ENCODE peak calls at places on chromosomes 6 and 20, in nine cellular contexts. One of them, this sample, is unnamed.

GRCh38 chr6:10276106-10276505 is 138.8 kb downstream of the TFAP2A start:
- DNase-seq in GM03348: peak
- DNase-seq in frontal cortex: no peak
- DNase-seq in fibroblast of villous mesenchyme: no peak
- DNase-seq in A172: peak
- DNase-seq in activated CD4-positive, alpha-beta T cell treated with anti-CD3 and anti-CD28 coated beads for 4 hours: no peak
- DNase-seq in central memory CD4-positive, alpha-beta T cell: no peak
- DNase-seq in tibial nerve: no peak
- DNase-seq in kidney glomerular epithelial cell: peak
- DNase-seq in this sample: no peak

GRCh38 chr6:135093578-135093977 is 39.0 kb upstream of the HBS1L start:
- DNase-seq in frontal cortex: no peak
- DNase-seq in central memory CD4-positive, alpha-beta T cell: no peak
- DNase-seq in kidney glomerular epithelial cell: no peak
- DNase-seq in A172: no peak
- DNase-seq in GM03348: no peak
- DNase-seq in activated CD4-positive, alpha-beta T cell treated with anti-CD3 and anti-CD28 coated beads for 4 hours: no peak
- DNase-seq in fibroblast of villous mesenchyme: no peak
- DNase-seq in tibial nerve: no peak
- DNase-seq in this sample: no peak

GRCh38 chr20:31602779-31603441 is 2.2 kb upstream of the ID1 start:
- DNase-seq in tibial nerve: no peak
- DNase-seq in central memory CD4-positive, alpha-beta T cell: peak
- DNase-seq in activated CD4-positive, alpha-beta T cell treated with anti-CD3 and anti-CD28 coated beads for 4 hours: peak
- DNase-seq in kidney glomerular epithelial cell: peak
- DNase-seq in fibroblast of villous mesenchyme: peak
- DNase-seq in A172: peak
- DNase-seq in GM03348: peak
- DNase-seq in frontal cortex: no peak
- DNase-seq in this sample: no peak

GRCh38 chr20:57319584-57319983 is 10.0 kb upstream of the SPO11 start:
- DNase-seq in activated CD4-positive, alpha-beta T cell treated with anti-CD3 and anti-CD28 coated beads for 4 hours: no peak
- DNase-seq in GM03348: no peak
- DNase-seq in kidney glomerular epithelial cell: no peak
- DNase-seq in frontal cortex: no peak
- DNase-seq in central memory CD4-positive, alpha-beta T cell: no peak
- DNase-seq in fibroblast of villous mesenchyme: no peak
- DNase-seq in tibial nerve: no peak
- DNase-seq in A172: no peak
- DNase-seq in this sample: no peak

GRCh38 chr20:10433623-10434466 is at the start of gene MKKS:
- DNase-seq in A172: peak
- DNase-seq in kidney glomerular epithelial cell: peak
- DNase-seq in GM03348: peak
- DNase-seq in fibroblast of villous mesenchyme: peak
- DNase-seq in tibial nerve: peak
- DNase-seq in central memory CD4-positive, alpha-beta T cell: peak
- DNase-seq in activated CD4-positive, alpha-beta T cell treated with anti-CD3 and anti-CD28 coated beads for 4 hours: peak
- DNase-seq in frontal cortex: peak
- DNase-seq in this sample: peak

GRCh38 chr6:29627762-29628418 is 5.1 kb downstream of the GABBR1 start:
- DNase-seq in frontal cortex: peak
- DNase-seq in A172: peak
- DNase-seq in kidney glomerular epithelial cell: peak
- DNase-seq in GM03348: peak
- DNase-seq in fibroblast of villous mesenchyme: peak
- DNase-seq in central memory CD4-positive, alpha-beta T cell: peak
- DNase-seq in activated CD4-positive, alpha-beta T cell treated with anti-CD3 and anti-CD28 coated beads for 4 hours: peak
- DNase-seq in tibial nerve: peak
- DNase-seq in this sample: no peak

GRCh38 chr20:9359561-9360308 is 154.7 kb upstream of the LAMP5 start:
- DNase-seq in frontal cortex: no peak
- DNase-seq in activated CD4-positive, alpha-beta T cell treated with anti-CD3 and anti-CD28 coated beads for 4 hours: no peak
- DNase-seq in fibroblast of villous mesenchyme: peak
- DNase-seq in GM03348: peak
- DNase-seq in A172: peak
- DNase-seq in tibial nerve: no peak
- DNase-seq in central memory CD4-positive, alpha-beta T cell: no peak
- DNase-seq in kidney glomerular epithelial cell: peak
- DNase-seq in this sample: peak

GRCh38 chr20:62858059-62858458 is 3.6 kb downstream of the TCFL5 start:
- DNase-seq in A172: no peak
- DNase-seq in kidney glomerular epithelial cell: no peak
- DNase-seq in activated CD4-positive, alpha-beta T cell treated with anti-CD3 and anti-CD28 coated beads for 4 hours: no peak
- DNase-seq in GM03348: no peak
- DNase-seq in central memory CD4-positive, alpha-beta T cell: no peak
- DNase-seq in tibial nerve: no peak
- DNase-seq in fibroblast of villous mesenchyme: no peak
- DNase-seq in frontal cortex: no peak
- DNase-seq in this sample: no peak

GRCh38 chr6:32370510-32370909 is 1.2 kb downstream of the TSBP1 start:
- DNase-seq in GM03348: no peak
- DNase-seq in fibroblast of villous mesenchyme: peak
- DNase-seq in activated CD4-positive, alpha-beta T cell treated with anti-CD3 and anti-CD28 coated beads for 4 hours: no peak
- DNase-seq in A172: no peak
- DNase-seq in frontal cortex: no peak
- DNase-seq in kidney glomerular epithelial cell: no peak
- DNase-seq in tibial nerve: no peak
- DNase-seq in central memory CD4-positive, alpha-beta T cell: no peak
- DNase-seq in this sample: no peak

GRCh38 chr20:48332555-48332954 is 495.2 kb downstream of the PREX1 start:
- DNase-seq in fibroblast of villous mesenchyme: peak
- DNase-seq in kidney glomerular epithelial cell: no peak
- DNase-seq in frontal cortex: no peak
- DNase-seq in tibial nerve: no peak
- DNase-seq in GM03348: no peak
- DNase-seq in activated CD4-positive, alpha-beta T cell treated with anti-CD3 and anti-CD28 coated beads for 4 hours: no peak
- DNase-seq in A172: peak
- DNase-seq in central memory CD4-positive, alpha-beta T cell: no peak
- DNase-seq in this sample: no peak

GRCh38 chr6:6538301-6538700 is 50.2 kb upstream of the LY86 start:
- DNase-seq in GM03348: no peak
- DNase-seq in tibial nerve: no peak
- DNase-seq in activated CD4-positive, alpha-beta T cell treated with anti-CD3 and anti-CD28 coated beads for 4 hours: no peak
- DNase-seq in A172: no peak
- DNase-seq in frontal cortex: no peak
- DNase-seq in kidney glomerular epithelial cell: no peak
- DNase-seq in central memory CD4-positive, alpha-beta T cell: no peak
- DNase-seq in fibroblast of villous mesenchyme: no peak
- DNase-seq in this sample: no peak

GRCh38 chr6:13810688-13811446 is 3.5 kb downstream of the MCUR1 start:
- DNase-seq in fibroblast of villous mesenchyme: no peak
- DNase-seq in A172: no peak
- DNase-seq in activated CD4-positive, alpha-beta T cell treated with anti-CD3 and anti-CD28 coated beads for 4 hours: no peak
- DNase-seq in central memory CD4-positive, alpha-beta T cell: no peak
- DNase-seq in kidney glomerular epithelial cell: no peak
- DNase-seq in frontal cortex: no peak
- DNase-seq in tibial nerve: no peak
- DNase-seq in GM03348: peak
- DNase-seq in this sample: no peak

GRCh38 chr20:62737971-62738881 is 29.6 kb downstream of the NTSR1 start:
- DNase-seq in frontal cortex: no peak
- DNase-seq in central memory CD4-positive, alpha-beta T cell: no peak
- DNase-seq in GM03348: no peak
- DNase-seq in tibial nerve: no peak
- DNase-seq in fibroblast of villous mesenchyme: no peak
- DNase-seq in activated CD4-positive, alpha-beta T cell treated with anti-CD3 and anti-CD28 coated beads for 4 hours: no peak
- DNase-seq in A172: no peak
- DNase-seq in kidney glomerular epithelial cell: no peak
- DNase-seq in this sample: no peak

GRCh38 chr6:42276008-42276890 is 58.6 kb upstream of the MRPS10 start:
- DNase-seq in activated CD4-positive, alpha-beta T cell treated with anti-CD3 and anti-CD28 coated beads for 4 hours: no peak
- DNase-seq in kidney glomerular epithelial cell: no peak
- DNase-seq in GM03348: peak
- DNase-seq in frontal cortex: no peak
- DNase-seq in central memory CD4-positive, alpha-beta T cell: no peak
- DNase-seq in fibroblast of villous mesenchyme: peak
- DNase-seq in tibial nerve: no peak
- DNase-seq in A172: no peak
- DNase-seq in this sample: no peak

GRCh38 chr20:19886666-19887288 is 128.7 kb downstream of the RIN2 start:
- DNase-seq in tibial nerve: no peak
- DNase-seq in GM03348: peak
- DNase-seq in frontal cortex: no peak
- DNase-seq in fibroblast of villous mesenchyme: peak
- DNase-seq in activated CD4-positive, alpha-beta T cell treated with anti-CD3 and anti-CD28 coated beads for 4 hours: no peak
- DNase-seq in central memory CD4-positive, alpha-beta T cell: no peak
- DNase-seq in kidney glomerular epithelial cell: no peak
- DNase-seq in A172: no peak
- DNase-seq in this sample: no peak

GRCh38 chr6:73579851-73580246 is 59.0 kb upstream of the EEF1A1 start:
- DNase-seq in central memory CD4-positive, alpha-beta T cell: no peak
- DNase-seq in fibroblast of villous mesenchyme: peak
- DNase-seq in GM03348: peak
- DNase-seq in kidney glomerular epithelial cell: peak
- DNase-seq in frontal cortex: no peak
- DNase-seq in tibial nerve: no peak
- DNase-seq in A172: peak
- DNase-seq in activated CD4-positive, alpha-beta T cell treated with anti-CD3 and anti-CD28 coated beads for 4 hours: no peak
- DNase-seq in this sample: no peak

GRCh38 chr6:66662721-66663120 is 955.7 kb upstream of the EYS start:
- DNase-seq in fibroblast of villous mesenchyme: no peak
- DNase-seq in GM03348: no peak
- DNase-seq in frontal cortex: no peak
- DNase-seq in central memory CD4-positive, alpha-beta T cell: no peak
- DNase-seq in tibial nerve: no peak
- DNase-seq in A172: no peak
- DNase-seq in activated CD4-positive, alpha-beta T cell treated with anti-CD3 and anti-CD28 coated beads for 4 hours: no peak
- DNase-seq in kidney glomerular epithelial cell: no peak
- DNase-seq in this sample: no peak

GRCh38 chr6:169960531-169960890 is 209.1 kb downstream of the ERMARD start:
- DNase-seq in central memory CD4-positive, alpha-beta T cell: no peak
- DNase-seq in tibial nerve: no peak
- DNase-seq in GM03348: no peak
- DNase-seq in frontal cortex: no peak
- DNase-seq in fibroblast of villous mesenchyme: no peak
- DNase-seq in activated CD4-positive, alpha-beta T cell treated with anti-CD3 and anti-CD28 coated beads for 4 hours: no peak
- DNase-seq in kidney glomerular epithelial cell: no peak
- DNase-seq in A172: no peak
- DNase-seq in this sample: no peak

GRCh38 chr6:28977351-28978136 is 27.6 kb downstream of the ZNF311 start:
- DNase-seq in kidney glomerular epithelial cell: peak
- DNase-seq in tibial nerve: no peak
- DNase-seq in A172: peak
- DNase-seq in activated CD4-positive, alpha-beta T cell treated with anti-CD3 and anti-CD28 coated beads for 4 hours: no peak
- DNase-seq in fibroblast of villous mesenchyme: peak
- DNase-seq in GM03348: peak
- DNase-seq in frontal cortex: no peak
- DNase-seq in central memory CD4-positive, alpha-beta T cell: peak
- DNase-seq in this sample: no peak

GRCh38 chr20:57893364-57894001 is 183.7 kb upstream of the PMEPA1 start:
- DNase-seq in GM03348: no peak
- DNase-seq in fibroblast of villous mesenchyme: no peak
- DNase-seq in activated CD4-positive, alpha-beta T cell treated with anti-CD3 and anti-CD28 coated beads for 4 hours: no peak
- DNase-seq in frontal cortex: no peak
- DNase-seq in A172: no peak
- DNase-seq in central memory CD4-positive, alpha-beta T cell: no peak
- DNase-seq in kidney glomerular epithelial cell: no peak
- DNase-seq in tibial nerve: no peak
- DNase-seq in this sample: peak

GRCh38 chr20:48406462-48407235 is 421.1 kb downstream of the PREX1 start:
- DNase-seq in activated CD4-positive, alpha-beta T cell treated with anti-CD3 and anti-CD28 coated beads for 4 hours: no peak
- DNase-seq in fibroblast of villous mesenchyme: no peak
- DNase-seq in central memory CD4-positive, alpha-beta T cell: no peak
- DNase-seq in frontal cortex: no peak
- DNase-seq in tibial nerve: no peak
- DNase-seq in kidney glomerular epithelial cell: no peak
- DNase-seq in A172: peak
- DNase-seq in GM03348: no peak
- DNase-seq in this sample: no peak

GRCh38 chr20:6731951-6732580 is 35.4 kb upstream of the BMP2 start:
- DNase-seq in kidney glomerular epithelial cell: no peak
- DNase-seq in frontal cortex: peak
- DNase-seq in GM03348: no peak
- DNase-seq in fibroblast of villous mesenchyme: no peak
- DNase-seq in tibial nerve: peak
- DNase-seq in A172: no peak
- DNase-seq in activated CD4-positive, alpha-beta T cell treated with anti-CD3 and anti-CD28 coated beads for 4 hours: no peak
- DNase-seq in central memory CD4-positive, alpha-beta T cell: no peak
- DNase-seq in this sample: no peak

GRCh38 chr6:110475255-110475654 is 1.2 kb downstream of the SLC22A16 start:
- DNase-seq in A172: no peak
- DNase-seq in fibroblast of villous mesenchyme: no peak
- DNase-seq in tibial nerve: no peak
- DNase-seq in GM03348: no peak
- DNase-seq in central memory CD4-positive, alpha-beta T cell: no peak
- DNase-seq in frontal cortex: no peak
- DNase-seq in activated CD4-positive, alpha-beta T cell treated with anti-CD3 and anti-CD28 coated beads for 4 hours: no peak
- DNase-seq in kidney glomerular epithelial cell: no peak
- DNase-seq in this sample: no peak

GRCh38 chr6:169623343-169623742 is 78.5 kb downstream of the WDR27 start:
- DNase-seq in kidney glomerular epithelial cell: no peak
- DNase-seq in tibial nerve: no peak
- DNase-seq in central memory CD4-positive, alpha-beta T cell: no peak
- DNase-seq in GM03348: no peak
- DNase-seq in fibroblast of villous mesenchyme: no peak
- DNase-seq in A172: no peak
- DNase-seq in frontal cortex: no peak
- DNase-seq in activated CD4-positive, alpha-beta T cell treated with anti-CD3 and anti-CD28 coated beads for 4 hours: no peak
- DNase-seq in this sample: no peak

GRCh38 chr6:108945686-108946158 is 97.5 kb downstream of the ARMC2 start:
- DNase-seq in fibroblast of villous mesenchyme: peak
- DNase-seq in A172: no peak
- DNase-seq in frontal cortex: peak
- DNase-seq in tibial nerve: peak
- DNase-seq in central memory CD4-positive, alpha-beta T cell: no peak
- DNase-seq in activated CD4-positive, alpha-beta T cell treated with anti-CD3 and anti-CD28 coated beads for 4 hours: no peak
- DNase-seq in kidney glomerular epithelial cell: no peak
- DNase-seq in GM03348: peak
- DNase-seq in this sample: peak